ENCODE peak calls at places on chromosome 4, in ten cellular contexts. One of them, this sample, is unnamed.

GRCh38 chr4:186067757-186068385 is 1.1 kb upstream of the TLR3 start:
- DNase-seq in skeletal muscle cell: peak; percentile 5
- DNase-seq in activated CD4-positive, alpha-beta memory T cell treated with anti-CD3 and anti-CD28 coated beads, Interleukin-2, amount 10 ng/mL, durations not matched to agents 7 days and 5 days: peak; percentile 51
- DNase-seq in astrocyte: peak; percentile 9
- DNase-seq in stomach: peak; percentile 79
- DNase-seq in stimulated activated CD8-positive, alpha-beta memory T cell treated with anti-CD3 and anti-CD28 coated beads, Interleukin-4, amount 100 ng/mL, for 1 hour: peak; percentile 4
- DNase-seq in hypothalamus: peak; percentile 24
- DNase-seq in ureter: peak; percentile 79
- DNase-seq in astrocyte of the spinal cord: peak; percentile 37
- DNase-seq in stimulated activated CD4-positive, alpha-beta T cell treated with anti-CD3 and anti-CD28 coated beads, Interleukin-4, amount 100 ng/mL, for 4 hours: peak; percentile 4
- DNase-seq in this sample: peak; percentile 82

GRCh38 chr4:149296503-149296902 is 519.1 kb downstream of the IQCM start:
- DNase-seq in astrocyte: no peak
- DNase-seq in hypothalamus: no peak
- DNase-seq in stimulated activated CD4-positive, alpha-beta T cell treated with anti-CD3 and anti-CD28 coated beads, Interleukin-4, amount 100 ng/mL, for 4 hours: no peak
- DNase-seq in stomach: no peak
- DNase-seq in astrocyte of the spinal cord: peak; percentile 7
- DNase-seq in skeletal muscle cell: no peak
- DNase-seq in activated CD4-positive, alpha-beta memory T cell treated with anti-CD3 and anti-CD28 coated beads, Interleukin-2, amount 10 ng/mL, durations not matched to agents 7 days and 5 days: no peak
- DNase-seq in stimulated activated CD8-positive, alpha-beta memory T cell treated with anti-CD3 and anti-CD28 coated beads, Interleukin-4, amount 100 ng/mL, for 1 hour: no peak
- DNase-seq in ureter: no peak
- DNase-seq in this sample: no peak

GRCh38 chr4:71300964-71301363 is 37.9 kb upstream of the SLC4A4 start:
- DNase-seq in stimulated activated CD4-positive, alpha-beta T cell treated with anti-CD3 and anti-CD28 coated beads, Interleukin-4, amount 100 ng/mL, for 4 hours: no peak
- DNase-seq in hypothalamus: no peak
- DNase-seq in astrocyte of the spinal cord: no peak
- DNase-seq in stimulated activated CD8-positive, alpha-beta memory T cell treated with anti-CD3 and anti-CD28 coated beads, Interleukin-4, amount 100 ng/mL, for 1 hour: no peak
- DNase-seq in astrocyte: no peak
- DNase-seq in activated CD4-positive, alpha-beta memory T cell treated with anti-CD3 and anti-CD28 coated beads, Interleukin-2, amount 10 ng/mL, durations not matched to agents 7 days and 5 days: no peak
- DNase-seq in stomach: no peak
- DNase-seq in ureter: no peak
- DNase-seq in skeletal muscle cell: no peak
- DNase-seq in this sample: no peak

GRCh38 chr4:3673176-3673575 is 93.0 kb upstream of the ADRA2C start:
- DNase-seq in stimulated activated CD8-positive, alpha-beta memory T cell treated with anti-CD3 and anti-CD28 coated beads, Interleukin-4, amount 100 ng/mL, for 1 hour: no peak
- DNase-seq in activated CD4-positive, alpha-beta memory T cell treated with anti-CD3 and anti-CD28 coated beads, Interleukin-2, amount 10 ng/mL, durations not matched to agents 7 days and 5 days: no peak
- DNase-seq in hypothalamus: no peak
- DNase-seq in astrocyte: no peak
- DNase-seq in astrocyte of the spinal cord: no peak
- DNase-seq in stimulated activated CD4-positive, alpha-beta T cell treated with anti-CD3 and anti-CD28 coated beads, Interleukin-4, amount 100 ng/mL, for 4 hours: no peak
- DNase-seq in stomach: no peak
- DNase-seq in ureter: no peak
- DNase-seq in skeletal muscle cell: no peak
- DNase-seq in this sample: no peak

GRCh38 chr4:180674629-180675367 is 1568.4 kb upstream of the TENM3 start:
- DNase-seq in astrocyte of the spinal cord: no peak
- DNase-seq in hypothalamus: no peak
- DNase-seq in stomach: no peak
- DNase-seq in activated CD4-positive, alpha-beta memory T cell treated with anti-CD3 and anti-CD28 coated beads, Interleukin-2, amount 10 ng/mL, durations not matched to agents 7 days and 5 days: no peak
- DNase-seq in stimulated activated CD4-positive, alpha-beta T cell treated with anti-CD3 and anti-CD28 coated beads, Interleukin-4, amount 100 ng/mL, for 4 hours: no peak
- DNase-seq in ureter: no peak
- DNase-seq in stimulated activated CD8-positive, alpha-beta memory T cell treated with anti-CD3 and anti-CD28 coated beads, Interleukin-4, amount 100 ng/mL, for 1 hour: no peak
- DNase-seq in astrocyte: no peak
- DNase-seq in skeletal muscle cell: no peak
- DNase-seq in this sample: no peak

GRCh38 chr4:27779827-27780226 is 919.2 kb downstream of the STIM2 start:
- DNase-seq in ureter: no peak
- DNase-seq in hypothalamus: no peak
- DNase-seq in activated CD4-positive, alpha-beta memory T cell treated with anti-CD3 and anti-CD28 coated beads, Interleukin-2, amount 10 ng/mL, durations not matched to agents 7 days and 5 days: no peak
- DNase-seq in stimulated activated CD4-positive, alpha-beta T cell treated with anti-CD3 and anti-CD28 coated beads, Interleukin-4, amount 100 ng/mL, for 4 hours: no peak
- DNase-seq in astrocyte: no peak
- DNase-seq in stomach: no peak
- DNase-seq in skeletal muscle cell: no peak
- DNase-seq in stimulated activated CD8-positive, alpha-beta memory T cell treated with anti-CD3 and anti-CD28 coated beads, Interleukin-4, amount 100 ng/mL, for 1 hour: no peak
- DNase-seq in astrocyte of the spinal cord: no peak
- DNase-seq in this sample: no peak

GRCh38 chr4:139872274-139872673 is 206.7 kb downstream of the MGST2 start:
- DNase-seq in stomach: no peak
- DNase-seq in hypothalamus: no peak
- DNase-seq in stimulated activated CD4-positive, alpha-beta T cell treated with anti-CD3 and anti-CD28 coated beads, Interleukin-4, amount 100 ng/mL, for 4 hours: no peak
- DNase-seq in stimulated activated CD8-positive, alpha-beta memory T cell treated with anti-CD3 and anti-CD28 coated beads, Interleukin-4, amount 100 ng/mL, for 1 hour: no peak
- DNase-seq in astrocyte: peak; percentile 97
- DNase-seq in astrocyte of the spinal cord: peak; percentile 94
- DNase-seq in activated CD4-positive, alpha-beta memory T cell treated with anti-CD3 and anti-CD28 coated beads, Interleukin-2, amount 10 ng/mL, durations not matched to agents 7 days and 5 days: no peak
- DNase-seq in ureter: no peak
- DNase-seq in skeletal muscle cell: peak; percentile 89
- DNase-seq in this sample: no peak

GRCh38 chr4:172688536-172688935 is 480.1 kb upstream of the GALNT7 start:
- DNase-seq in astrocyte of the spinal cord: no peak
- DNase-seq in astrocyte: no peak
- DNase-seq in hypothalamus: no peak
- DNase-seq in stomach: no peak
- DNase-seq in stimulated activated CD8-positive, alpha-beta memory T cell treated with anti-CD3 and anti-CD28 coated beads, Interleukin-4, amount 100 ng/mL, for 1 hour: no peak
- DNase-seq in activated CD4-positive, alpha-beta memory T cell treated with anti-CD3 and anti-CD28 coated beads, Interleukin-2, amount 10 ng/mL, durations not matched to agents 7 days and 5 days: no peak
- DNase-seq in stimulated activated CD4-positive, alpha-beta T cell treated with anti-CD3 and anti-CD28 coated beads, Interleukin-4, amount 100 ng/mL, for 4 hours: no peak
- DNase-seq in skeletal muscle cell: no peak
- DNase-seq in ureter: no peak
- DNase-seq in this sample: no peak

GRCh38 chr4:137514401-137515116 is 17.7 kb downstream of the PCDH18 start:
- DNase-seq in activated CD4-positive, alpha-beta memory T cell treated with anti-CD3 and anti-CD28 coated beads, Interleukin-2, amount 10 ng/mL, durations not matched to agents 7 days and 5 days: no peak
- DNase-seq in hypothalamus: no peak
- DNase-seq in stimulated activated CD8-positive, alpha-beta memory T cell treated with anti-CD3 and anti-CD28 coated beads, Interleukin-4, amount 100 ng/mL, for 1 hour: no peak
- DNase-seq in astrocyte: no peak
- DNase-seq in stomach: no peak
- DNase-seq in skeletal muscle cell: no peak
- DNase-seq in stimulated activated CD4-positive, alpha-beta T cell treated with anti-CD3 and anti-CD28 coated beads, Interleukin-4, amount 100 ng/mL, for 4 hours: no peak
- DNase-seq in astrocyte of the spinal cord: no peak
- DNase-seq in ureter: no peak
- DNase-seq in this sample: no peak

GRCh38 chr4:184893836-184894571 is 68.2 kb upstream of the ACSL1 start:
- DNase-seq in astrocyte: no peak
- DNase-seq in astrocyte of the spinal cord: no peak
- DNase-seq in stomach: no peak
- DNase-seq in stimulated activated CD8-positive, alpha-beta memory T cell treated with anti-CD3 and anti-CD28 coated beads, Interleukin-4, amount 100 ng/mL, for 1 hour: no peak
- DNase-seq in stimulated activated CD4-positive, alpha-beta T cell treated with anti-CD3 and anti-CD28 coated beads, Interleukin-4, amount 100 ng/mL, for 4 hours: no peak
- DNase-seq in activated CD4-positive, alpha-beta memory T cell treated with anti-CD3 and anti-CD28 coated beads, Interleukin-2, amount 10 ng/mL, durations not matched to agents 7 days and 5 days: no peak
- DNase-seq in skeletal muscle cell: no peak
- DNase-seq in hypothalamus: no peak
- DNase-seq in ureter: no peak
- DNase-seq in this sample: no peak

GRCh38 chr4:42519803-42520417 is 122.6 kb downstream of the SHISA3 start:
- DNase-seq in stimulated activated CD8-positive, alpha-beta memory T cell treated with anti-CD3 and anti-CD28 coated beads, Interleukin-4, amount 100 ng/mL, for 1 hour: no peak
- DNase-seq in stimulated activated CD4-positive, alpha-beta T cell treated with anti-CD3 and anti-CD28 coated beads, Interleukin-4, amount 100 ng/mL, for 4 hours: peak; percentile 8
- DNase-seq in activated CD4-positive, alpha-beta memory T cell treated with anti-CD3 and anti-CD28 coated beads, Interleukin-2, amount 10 ng/mL, durations not matched to agents 7 days and 5 days: peak; percentile 37
- DNase-seq in skeletal muscle cell: peak; percentile 4
- DNase-seq in hypothalamus: no peak
- DNase-seq in stomach: peak; percentile 57
- DNase-seq in ureter: peak; percentile 59
- DNase-seq in astrocyte of the spinal cord: peak; percentile 61
- DNase-seq in astrocyte: peak; percentile 12
- DNase-seq in this sample: peak; percentile 58

GRCh38 chr4:89283226-89283974 is 24.2 kb downstream of the GPRIN3 start:
- DNase-seq in stimulated activated CD4-positive, alpha-beta T cell treated with anti-CD3 and anti-CD28 coated beads, Interleukin-4, amount 100 ng/mL, for 4 hours: no peak
- DNase-seq in activated CD4-positive, alpha-beta memory T cell treated with anti-CD3 and anti-CD28 coated beads, Interleukin-2, amount 10 ng/mL, durations not matched to agents 7 days and 5 days: peak; percentile 75
- DNase-seq in stomach: no peak
- DNase-seq in astrocyte: peak; percentile 22
- DNase-seq in stimulated activated CD8-positive, alpha-beta memory T cell treated with anti-CD3 and anti-CD28 coated beads, Interleukin-4, amount 100 ng/mL, for 1 hour: no peak
- DNase-seq in ureter: no peak
- DNase-seq in hypothalamus: no peak
- DNase-seq in skeletal muscle cell: peak; percentile 31
- DNase-seq in astrocyte of the spinal cord: no peak
- DNase-seq in this sample: peak; percentile 52

GRCh38 chr4:169768385-169768784 is 10.6 kb upstream of the HPF1 start:
- DNase-seq in hypothalamus: no peak
- DNase-seq in activated CD4-positive, alpha-beta memory T cell treated with anti-CD3 and anti-CD28 coated beads, Interleukin-2, amount 10 ng/mL, durations not matched to agents 7 days and 5 days: no peak
- DNase-seq in ureter: no peak
- DNase-seq in stimulated activated CD4-positive, alpha-beta T cell treated with anti-CD3 and anti-CD28 coated beads, Interleukin-4, amount 100 ng/mL, for 4 hours: no peak
- DNase-seq in stimulated activated CD8-positive, alpha-beta memory T cell treated with anti-CD3 and anti-CD28 coated beads, Interleukin-4, amount 100 ng/mL, for 1 hour: no peak
- DNase-seq in astrocyte: no peak
- DNase-seq in skeletal muscle cell: no peak
- DNase-seq in astrocyte of the spinal cord: no peak
- DNase-seq in stomach: no peak
- DNase-seq in this sample: no peak

GRCh38 chr4:108359130-108359709 is 190.5 kb upstream of the LEF1 start:
- DNase-seq in astrocyte of the spinal cord: no peak
- DNase-seq in astrocyte: no peak
- DNase-seq in activated CD4-positive, alpha-beta memory T cell treated with anti-CD3 and anti-CD28 coated beads, Interleukin-2, amount 10 ng/mL, durations not matched to agents 7 days and 5 days: peak; percentile 25
- DNase-seq in stimulated activated CD4-positive, alpha-beta T cell treated with anti-CD3 and anti-CD28 coated beads, Interleukin-4, amount 100 ng/mL, for 4 hours: no peak
- DNase-seq in hypothalamus: no peak
- DNase-seq in skeletal muscle cell: no peak
- DNase-seq in ureter: no peak
- DNase-seq in stimulated activated CD8-positive, alpha-beta memory T cell treated with anti-CD3 and anti-CD28 coated beads, Interleukin-4, amount 100 ng/mL, for 1 hour: no peak
- DNase-seq in stomach: no peak
- DNase-seq in this sample: no peak

GRCh38 chr4:19159874-19160273 is 1091.8 kb upstream of the SLIT2 start:
- DNase-seq in astrocyte: no peak
- DNase-seq in skeletal muscle cell: no peak
- DNase-seq in ureter: no peak
- DNase-seq in stimulated activated CD8-positive, alpha-beta memory T cell treated with anti-CD3 and anti-CD28 coated beads, Interleukin-4, amount 100 ng/mL, for 1 hour: no peak
- DNase-seq in stimulated activated CD4-positive, alpha-beta T cell treated with anti-CD3 and anti-CD28 coated beads, Interleukin-4, amount 100 ng/mL, for 4 hours: no peak
- DNase-seq in hypothalamus: no peak
- DNase-seq in stomach: no peak
- DNase-seq in activated CD4-positive, alpha-beta memory T cell treated with anti-CD3 and anti-CD28 coated beads, Interleukin-2, amount 10 ng/mL, durations not matched to agents 7 days and 5 days: no peak
- DNase-seq in astrocyte of the spinal cord: no peak
- DNase-seq in this sample: no peak

GRCh38 chr4:78166582-78166981 is 109.5 kb downstream of the FRAS1 start:
- DNase-seq in hypothalamus: no peak
- DNase-seq in activated CD4-positive, alpha-beta memory T cell treated with anti-CD3 and anti-CD28 coated beads, Interleukin-2, amount 10 ng/mL, durations not matched to agents 7 days and 5 days: no peak
- DNase-seq in astrocyte: peak; percentile 16
- DNase-seq in astrocyte of the spinal cord: peak; percentile 26
- DNase-seq in stimulated activated CD4-positive, alpha-beta T cell treated with anti-CD3 and anti-CD28 coated beads, Interleukin-4, amount 100 ng/mL, for 4 hours: no peak
- DNase-seq in skeletal muscle cell: no peak
- DNase-seq in stomach: no peak
- DNase-seq in ureter: no peak
- DNase-seq in stimulated activated CD8-positive, alpha-beta memory T cell treated with anti-CD3 and anti-CD28 coated beads, Interleukin-4, amount 100 ng/mL, for 1 hour: no peak
- DNase-seq in this sample: no peak

GRCh38 chr4:2322801-2323200 is 60.9 kb upstream of the MXD4 start:
- DNase-seq in stimulated activated CD4-positive, alpha-beta T cell treated with anti-CD3 and anti-CD28 coated beads, Interleukin-4, amount 100 ng/mL, for 4 hours: no peak
- DNase-seq in activated CD4-positive, alpha-beta memory T cell treated with anti-CD3 and anti-CD28 coated beads, Interleukin-2, amount 10 ng/mL, durations not matched to agents 7 days and 5 days: no peak
- DNase-seq in stomach: no peak
- DNase-seq in astrocyte of the spinal cord: no peak
- DNase-seq in hypothalamus: no peak
- DNase-seq in skeletal muscle cell: no peak
- DNase-seq in astrocyte: no peak
- DNase-seq in stimulated activated CD8-positive, alpha-beta memory T cell treated with anti-CD3 and anti-CD28 coated beads, Interleukin-4, amount 100 ng/mL, for 1 hour: no peak
- DNase-seq in ureter: no peak
- DNase-seq in this sample: no peak

GRCh38 chr4:141046255-141046654 is 87.0 kb downstream of the RNF150 start:
- DNase-seq in stimulated activated CD8-positive, alpha-beta memory T cell treated with anti-CD3 and anti-CD28 coated beads, Interleukin-4, amount 100 ng/mL, for 1 hour: no peak
- DNase-seq in astrocyte of the spinal cord: peak; percentile 96
- DNase-seq in activated CD4-positive, alpha-beta memory T cell treated with anti-CD3 and anti-CD28 coated beads, Interleukin-2, amount 10 ng/mL, durations not matched to agents 7 days and 5 days: no peak
- DNase-seq in skeletal muscle cell: peak; percentile 97
- DNase-seq in astrocyte: peak; percentile 100
- DNase-seq in stimulated activated CD4-positive, alpha-beta T cell treated with anti-CD3 and anti-CD28 coated beads, Interleukin-4, amount 100 ng/mL, for 4 hours: no peak
- DNase-seq in hypothalamus: no peak
- DNase-seq in stomach: no peak
- DNase-seq in ureter: no peak
- DNase-seq in this sample: no peak

GRCh38 chr4:101037938-101038413 is 309.4 kb downstream of the PPP3CA start:
- DNase-seq in hypothalamus: no peak
- DNase-seq in activated CD4-positive, alpha-beta memory T cell treated with anti-CD3 and anti-CD28 coated beads, Interleukin-2, amount 10 ng/mL, durations not matched to agents 7 days and 5 days: peak; percentile 48
- DNase-seq in astrocyte of the spinal cord: peak; percentile 21
- DNase-seq in astrocyte: no peak
- DNase-seq in stimulated activated CD8-positive, alpha-beta memory T cell treated with anti-CD3 and anti-CD28 coated beads, Interleukin-4, amount 100 ng/mL, for 1 hour: no peak
- DNase-seq in stimulated activated CD4-positive, alpha-beta T cell treated with anti-CD3 and anti-CD28 coated beads, Interleukin-4, amount 100 ng/mL, for 4 hours: no peak
- DNase-seq in stomach: no peak
- DNase-seq in skeletal muscle cell: no peak
- DNase-seq in ureter: no peak
- DNase-seq in this sample: no peak

GRCh38 chr4:174136013-174136412 is 147.5 kb downstream of the FBXO8 start:
- DNase-seq in skeletal muscle cell: no peak
- DNase-seq in astrocyte of the spinal cord: peak; percentile 13
- DNase-seq in astrocyte: no peak
- DNase-seq in ureter: no peak
- DNase-seq in activated CD4-positive, alpha-beta memory T cell treated with anti-CD3 and anti-CD28 coated beads, Interleukin-2, amount 10 ng/mL, durations not matched to agents 7 days and 5 days: no peak
- DNase-seq in hypothalamus: no peak
- DNase-seq in stimulated activated CD4-positive, alpha-beta T cell treated with anti-CD3 and anti-CD28 coated beads, Interleukin-4, amount 100 ng/mL, for 4 hours: no peak
- DNase-seq in stomach: no peak
- DNase-seq in stimulated activated CD8-positive, alpha-beta memory T cell treated with anti-CD3 and anti-CD28 coated beads, Interleukin-4, amount 100 ng/mL, for 1 hour: no peak
- DNase-seq in this sample: no peak

GRCh38 chr4:3257125-3257690 is 8.2 kb downstream of the MSANTD1 start:
- DNase-seq in hypothalamus: no peak
- DNase-seq in astrocyte: no peak
- DNase-seq in stomach: peak; percentile 25
- DNase-seq in skeletal muscle cell: no peak
- DNase-seq in ureter: no peak
- DNase-seq in activated CD4-positive, alpha-beta memory T cell treated with anti-CD3 and anti-CD28 coated beads, Interleukin-2, amount 10 ng/mL, durations not matched to agents 7 days and 5 days: no peak
- DNase-seq in stimulated activated CD4-positive, alpha-beta T cell treated with anti-CD3 and anti-CD28 coated beads, Interleukin-4, amount 100 ng/mL, for 4 hours: no peak
- DNase-seq in stimulated activated CD8-positive, alpha-beta memory T cell treated with anti-CD3 and anti-CD28 coated beads, Interleukin-4, amount 100 ng/mL, for 1 hour: no peak
- DNase-seq in astrocyte of the spinal cord: no peak
- DNase-seq in this sample: peak; percentile 36